ENCODE peak calls at places on chromosome 1, in five cellular contexts. B is HuH-7.5, U is COLO829, J is EL, Y is GM23248. I is an unnamed sample.

GRCh38 chr1:34192621-34193020 is 15.9 kb downstream of the C1orf94 start:
- DNase-seq in B (no peak), U (no peak), J (no peak), Y (no peak), I (no peak)

GRCh38 chr1:173205146-173206051 is 1.7 kb downstream of the TNFSF4 start:
- DNase-seq in B (no peak), U (peak; percentile 40), J (peak; percentile 31), Y (peak; percentile 64), I (no peak)

GRCh38 chr1:161511018-161511755 is 5.9 kb downstream of the FCGR2A start:
- DNase-seq in B (no peak), U (no peak), J (no peak), Y (no peak), I (peak; percentile 44)

GRCh38 chr1:37741130-37741529 is 23.8 kb downstream of the EPHA10 start:
- DNase-seq in B (no peak), U (no peak), J (peak; percentile 29), Y (peak; percentile 70), I (no peak)

GRCh38 chr1:47650205-47650604 is 212.4 kb downstream of the FOXD2 start:
- DNase-seq in B (no peak), U (peak; percentile 15), J (peak; percentile 91), Y (peak; percentile 88), I (peak; percentile 91)

GRCh38 chr1:36253463-36253862 is 29.2 kb downstream of the THRAP3 start:
- DNase-seq in B (no peak), U (no peak), J (peak; percentile 62), Y (peak; percentile 81), I (no peak)

GRCh38 chr1:152110860-152111514 is 4.3 kb downstream of the TCHH start:
- DNase-seq in B (peak; percentile 38), U (no peak), J (peak; percentile 70), Y (peak; percentile 69), I (peak; percentile 14)

GRCh38 chr1:165387505-165387904 is 31.0 kb upstream of the LMX1A start:
- DNase-seq in B (no peak), U (no peak), J (no peak), Y (peak; percentile 63), I (no peak)

GRCh38 chr1:179017383-179018326 is 8.0 kb upstream of the FAM20B start:
- DNase-seq in B (no peak), U (peak; percentile 84), J (peak; percentile 47), Y (peak; percentile 68), I (no peak)

GRCh38 chr1:61337471-61337870 is 255.1 kb downstream of the NFIA start:
- DNase-seq in B (no peak), U (no peak), J (no peak), Y (peak; percentile 24), I (peak; percentile 17)

GRCh38 chr1:96845464-96845863 is 123.9 kb downstream of the PTBP2 start:
- DNase-seq in B (peak; percentile 22), U (peak; percentile 8), J (peak; percentile 25), Y (peak; percentile 7), I (peak; percentile 16)

GRCh38 chr1:68128820-68129219 is 78.4 kb upstream of the DIRAS3 start:
- DNase-seq in B (no peak), U (no peak), J (no peak), Y (no peak), I (no peak)

I was measured in H4.